ENCODE peak calls at places on chromosome 21, in seven cellular contexts. One of them, this sample, is unnamed.

GRCh38 chr21:25036775-25037174 is 570.5 kb downstream of the MRPL39 start:
- DNase-seq in uterus: no peak
- DNase-seq in RWPE2: no peak
- DNase-seq in bronchial epithelial cell: no peak
- DNase-seq in A673: no peak
- DNase-seq in epithelial cell of esophagus: no peak
- DNase-seq in A549: no peak
- DNase-seq in this sample: no peak

GRCh38 chr21:38912355-38912619 is 106.6 kb downstream of the ETS2 start:
- DNase-seq in A549: no peak
- DNase-seq in A673: no peak
- DNase-seq in epithelial cell of esophagus: no peak
- DNase-seq in uterus: no peak
- DNase-seq in RWPE2: no peak
- DNase-seq in bronchial epithelial cell: no peak
- DNase-seq in this sample: no peak

GRCh38 chr21:16258834-16259611 is 529.2 kb downstream of the USP25 start:
- DNase-seq in uterus: no peak
- DNase-seq in epithelial cell of esophagus: peak
- DNase-seq in A673: no peak
- DNase-seq in A549: no peak
- DNase-seq in bronchial epithelial cell: no peak
- DNase-seq in RWPE2: no peak
- DNase-seq in this sample: no peak

GRCh38 chr21:35696644-35697043 is 363.7 kb downstream of the SETD4 start:
- DNase-seq in A673: no peak
- DNase-seq in RWPE2: no peak
- DNase-seq in bronchial epithelial cell: no peak
- DNase-seq in epithelial cell of esophagus: no peak
- DNase-seq in uterus: no peak
- DNase-seq in A549: no peak
- DNase-seq in this sample: no peak

GRCh38 chr21:26170471-26171309 is at the start of gene APP:
- DNase-seq in epithelial cell of esophagus: peak
- DNase-seq in bronchial epithelial cell: no peak
- DNase-seq in A673: peak
- DNase-seq in RWPE2: peak
- DNase-seq in A549: peak
- DNase-seq in uterus: peak
- DNase-seq in this sample: peak

GRCh38 chr21:16633851-16634521 is 878.9 kb upstream of the CXADR start:
- DNase-seq in RWPE2: no peak
- DNase-seq in bronchial epithelial cell: no peak
- DNase-seq in A673: no peak
- DNase-seq in uterus: no peak
- DNase-seq in epithelial cell of esophagus: no peak
- DNase-seq in A549: no peak
- DNase-seq in this sample: no peak

GRCh38 chr21:39003982-39004775 is 179.1 kb downstream of the PSMG1 start:
- DNase-seq in epithelial cell of esophagus: no peak
- DNase-seq in A549: no peak
- DNase-seq in RWPE2: no peak
- DNase-seq in bronchial epithelial cell: peak
- DNase-seq in A673: no peak
- DNase-seq in uterus: no peak
- DNase-seq in this sample: peak

GRCh38 chr21:17466166-17466565 is 46.7 kb upstream of the CXADR start:
- DNase-seq in epithelial cell of esophagus: peak
- DNase-seq in uterus: no peak
- DNase-seq in bronchial epithelial cell: peak
- DNase-seq in A673: no peak
- DNase-seq in RWPE2: no peak
- DNase-seq in A549: peak
- DNase-seq in this sample: peak

GRCh38 chr21:25732091-25732760 is 2.5 kb downstream of the ATP5PF start:
- DNase-seq in bronchial epithelial cell: peak
- DNase-seq in A673: no peak
- DNase-seq in epithelial cell of esophagus: peak
- DNase-seq in uterus: no peak
- DNase-seq in RWPE2: no peak
- DNase-seq in A549: no peak
- DNase-seq in this sample: no peak

GRCh38 chr21:25944082-25944481 is 209.3 kb downstream of the GABPA start:
- DNase-seq in epithelial cell of esophagus: no peak
- DNase-seq in A673: no peak
- DNase-seq in bronchial epithelial cell: no peak
- DNase-seq in RWPE2: no peak
- DNase-seq in uterus: no peak
- DNase-seq in A549: no peak
- DNase-seq in this sample: no peak

GRCh38 chr21:34670220-34670961 is 1.6 kb downstream of the CLIC6 start:
- DNase-seq in bronchial epithelial cell: no peak
- DNase-seq in epithelial cell of esophagus: peak
- DNase-seq in A673: no peak
- DNase-seq in uterus: no peak
- DNase-seq in RWPE2: no peak
- DNase-seq in A549: no peak
- DNase-seq in this sample: no peak
- H3K4me3 ChIP-seq in bronchial epithelial cell: peak
- H3K4me3 ChIP-seq in epithelial cell of esophagus: peak
- H3K4me3 ChIP-seq in A673: peak
- H3K4me3 ChIP-seq in uterus: peak
- H3K4me3 ChIP-seq in RWPE2: peak
- H3K4me3 ChIP-seq in A549: peak
- H3K4me3 ChIP-seq in this sample: peak

DNA sequence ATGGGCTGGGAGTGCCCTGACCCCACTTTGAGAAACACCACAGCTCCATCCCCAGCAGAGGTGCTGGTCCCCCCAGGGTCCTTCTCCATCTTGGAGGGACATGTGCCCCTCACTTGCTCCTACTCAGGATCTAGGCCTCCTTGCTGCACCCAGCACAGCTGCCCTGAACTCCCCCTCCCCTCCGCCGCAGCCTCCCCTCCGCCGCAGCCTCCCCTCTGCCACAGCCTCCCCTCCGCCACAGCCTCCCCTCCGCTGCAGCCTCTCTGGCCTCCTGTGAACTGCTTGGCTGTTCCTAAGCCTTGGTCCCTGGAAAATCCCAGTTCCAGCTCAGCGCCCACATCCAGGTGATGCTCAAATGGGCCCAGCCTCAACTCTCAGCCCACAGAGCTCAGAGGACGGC is 15.9 kb upstream of the TSPEAR start:
- DNase-seq in A673: no peak
- DNase-seq in uterus: no peak
- DNase-seq in A549: no peak
- DNase-seq in RWPE2: no peak
- DNase-seq in epithelial cell of esophagus: no peak
- DNase-seq in bronchial epithelial cell: no peak
- DNase-seq in this sample: no peak
- H3K4me3 ChIP-seq in A673: no peak
- H3K4me3 ChIP-seq in uterus: no peak
- H3K4me3 ChIP-seq in A549: no peak
- H3K4me3 ChIP-seq in RWPE2: no peak
- H3K4me3 ChIP-seq in epithelial cell of esophagus: no peak
- H3K4me3 ChIP-seq in bronchial epithelial cell: no peak
- H3K4me3 ChIP-seq in this sample: no peak

DNA sequence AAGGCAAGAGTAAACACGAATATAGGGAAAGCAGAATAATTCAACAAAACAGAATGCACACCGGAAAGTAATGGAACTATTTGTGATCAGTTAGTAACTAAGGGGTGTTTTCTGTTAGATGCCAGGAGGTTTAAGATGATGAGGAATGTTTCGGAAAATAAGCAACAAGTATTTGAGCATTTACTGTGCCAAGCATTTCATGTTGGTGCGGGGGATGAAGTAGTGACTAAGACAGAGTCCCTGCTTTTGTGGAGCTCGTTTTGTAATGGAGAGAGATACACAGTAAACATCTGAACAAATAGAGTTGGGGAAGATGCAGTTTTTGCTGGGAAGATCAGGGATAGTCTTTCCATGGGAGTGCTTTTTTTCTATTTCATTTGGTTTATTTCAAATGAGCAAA is 78.7 kb downstream of the DYRK1A start:
- DNase-seq in epithelial cell of esophagus: no peak
- DNase-seq in RWPE2: no peak
- DNase-seq in A549: no peak
- DNase-seq in bronchial epithelial cell: no peak
- DNase-seq in A673: no peak
- DNase-seq in uterus: peak
- DNase-seq in this sample: no peak
- H3K4me3 ChIP-seq in epithelial cell of esophagus: no peak
- H3K4me3 ChIP-seq in RWPE2: no peak
- H3K4me3 ChIP-seq in A549: no peak
- H3K4me3 ChIP-seq in bronchial epithelial cell: no peak
- H3K4me3 ChIP-seq in A673: no peak
- H3K4me3 ChIP-seq in uterus: no peak
- H3K4me3 ChIP-seq in this sample: no peak

DNA sequence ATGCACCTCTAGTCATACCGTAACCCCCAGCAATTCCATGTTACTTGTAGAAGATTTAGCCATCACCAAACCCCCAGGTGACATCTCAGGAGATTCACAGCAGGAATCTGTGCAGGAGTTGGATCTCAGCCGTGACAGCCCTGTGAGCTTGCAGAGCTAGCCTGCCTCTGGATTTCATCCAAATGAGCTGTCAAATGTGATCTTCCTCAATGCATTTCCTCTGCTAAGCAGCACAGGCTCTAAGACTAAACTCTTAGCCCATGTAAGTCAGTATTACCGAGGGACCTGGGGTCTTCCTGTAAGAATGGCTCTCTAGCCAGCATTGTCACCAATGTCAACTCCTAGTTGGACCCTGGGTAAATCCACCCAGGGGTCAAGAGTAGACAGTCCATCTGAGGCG is 41.7 kb downstream of the UMODL1 start:
- DNase-seq in A549: no peak
- DNase-seq in RWPE2: no peak
- DNase-seq in epithelial cell of esophagus: peak
- DNase-seq in uterus: no peak
- DNase-seq in A673: peak
- DNase-seq in bronchial epithelial cell: no peak
- DNase-seq in this sample: peak
- H3K4me3 ChIP-seq in A549: no peak
- H3K4me3 ChIP-seq in RWPE2: no peak
- H3K4me3 ChIP-seq in epithelial cell of esophagus: no peak
- H3K4me3 ChIP-seq in uterus: no peak
- H3K4me3 ChIP-seq in A673: no peak
- H3K4me3 ChIP-seq in bronchial epithelial cell: no peak
- H3K4me3 ChIP-seq in this sample: no peak

GRCh38 chr21:15051652-15052554 is 12.9 kb downstream of the NRIP1 start:
- DNase-seq in bronchial epithelial cell: no peak
- DNase-seq in A549: peak
- DNase-seq in A673: peak
- DNase-seq in uterus: no peak
- DNase-seq in epithelial cell of esophagus: no peak
- DNase-seq in RWPE2: no peak
- DNase-seq in this sample: peak

GRCh38 chr21:15053531-15053930 is 11.3 kb downstream of the NRIP1 start:
- DNase-seq in RWPE2: no peak
- DNase-seq in epithelial cell of esophagus: no peak
- DNase-seq in A549: no peak
- DNase-seq in bronchial epithelial cell: no peak
- DNase-seq in A673: no peak
- DNase-seq in uterus: no peak
- DNase-seq in this sample: no peak

GRCh38 chr21:15054089-15054488 is 10.7 kb downstream of the NRIP1 start:
- DNase-seq in epithelial cell of esophagus: no peak
- DNase-seq in RWPE2: no peak
- DNase-seq in bronchial epithelial cell: no peak
- DNase-seq in A549: no peak
- DNase-seq in A673: peak
- DNase-seq in uterus: no peak
- DNase-seq in this sample: no peak

GRCh38 chr21:15054606-15055239 is 10.1 kb downstream of the NRIP1 start:
- DNase-seq in uterus: no peak
- DNase-seq in bronchial epithelial cell: no peak
- DNase-seq in A673: no peak
- DNase-seq in epithelial cell of esophagus: no peak
- DNase-seq in A549: no peak
- DNase-seq in RWPE2: no peak
- DNase-seq in this sample: no peak

DNA sequence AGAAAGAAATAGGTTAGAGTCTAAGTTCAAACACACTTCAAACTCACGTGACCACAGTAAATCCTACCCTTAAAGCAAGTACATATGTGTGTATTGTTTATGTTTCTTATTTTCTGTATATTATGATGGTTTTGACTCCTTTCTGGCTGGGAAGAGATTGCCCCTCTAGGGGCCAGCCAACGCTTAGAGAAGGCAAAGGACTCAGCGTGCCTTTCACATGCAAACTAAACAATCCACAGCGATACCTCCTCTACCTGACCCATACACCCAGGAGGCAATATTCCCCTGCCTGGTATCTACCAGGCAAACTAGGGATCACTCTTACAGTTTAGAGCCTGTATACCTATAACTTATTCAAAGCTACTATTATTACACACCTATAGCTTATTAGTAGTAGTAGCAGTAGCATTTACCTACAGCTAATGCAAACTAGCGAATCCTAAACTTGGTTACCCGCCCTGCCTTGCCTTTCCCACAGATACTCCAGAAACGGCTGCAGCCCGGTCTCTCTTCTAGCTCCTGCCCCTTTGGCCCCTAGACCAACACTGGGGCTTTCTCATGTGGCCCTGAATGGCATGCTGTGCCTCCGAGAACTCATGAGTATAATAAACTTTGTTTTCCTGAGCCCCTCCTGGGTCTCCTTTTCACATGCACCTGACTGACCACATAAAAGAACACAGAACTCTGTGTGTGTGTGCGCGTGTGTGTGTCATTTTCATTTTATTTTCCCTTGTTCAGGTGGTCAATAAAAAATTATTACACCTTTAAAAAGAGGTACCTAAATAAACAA is 14.0 kb downstream of the NRIP1 start:
- DNase-seq in A673: no peak
- DNase-seq in bronchial epithelial cell: no peak
- DNase-seq in RWPE2: no peak
- DNase-seq in uterus: no peak
- DNase-seq in A549: no peak
- DNase-seq in epithelial cell of esophagus: no peak
- DNase-seq in this sample: no peak
- H3K4me3 ChIP-seq in A673: no peak
- H3K4me3 ChIP-seq in bronchial epithelial cell: no peak
- H3K4me3 ChIP-seq in RWPE2: no peak
- H3K4me3 ChIP-seq in uterus: no peak
- H3K4me3 ChIP-seq in A549: no peak
- H3K4me3 ChIP-seq in epithelial cell of esophagus: no peak
- H3K4me3 ChIP-seq in this sample: no peak

DNA sequence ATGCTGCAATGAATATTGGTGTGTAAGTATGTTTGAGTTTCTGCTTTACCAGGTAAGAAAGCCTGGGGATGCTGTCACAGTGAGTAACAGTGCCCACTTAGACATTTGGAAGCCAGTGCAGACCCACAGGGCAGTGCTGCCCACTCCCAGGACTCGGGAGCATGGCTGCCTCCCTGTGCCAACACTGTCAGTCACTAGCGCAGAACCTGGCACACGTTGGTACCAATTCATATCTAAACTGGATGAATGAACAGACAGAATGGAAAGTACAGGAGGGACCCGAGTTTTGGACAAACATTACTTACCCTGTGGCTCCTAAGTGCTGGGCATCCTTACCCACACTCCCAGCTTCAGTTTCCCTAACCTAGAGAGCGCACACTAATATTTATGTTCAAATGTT is 1.6 kb upstream of the EVA1C start:
- DNase-seq in epithelial cell of esophagus: no peak
- DNase-seq in RWPE2: no peak
- DNase-seq in A673: no peak
- DNase-seq in bronchial epithelial cell: no peak
- DNase-seq in A549: no peak
- DNase-seq in uterus: no peak
- DNase-seq in this sample: no peak
- H3K4me3 ChIP-seq in epithelial cell of esophagus: no peak
- H3K4me3 ChIP-seq in RWPE2: peak
- H3K4me3 ChIP-seq in A673: no peak
- H3K4me3 ChIP-seq in bronchial epithelial cell: no peak
- H3K4me3 ChIP-seq in A549: peak
- H3K4me3 ChIP-seq in uterus: peak
- H3K4me3 ChIP-seq in this sample: no peak

GRCh38 chr21:44918581-44919033 is 2.1 kb downstream of the ITGB2 start:
- DNase-seq in epithelial cell of esophagus: no peak
- DNase-seq in RWPE2: no peak
- DNase-seq in bronchial epithelial cell: no peak
- DNase-seq in A673: no peak
- DNase-seq in uterus: no peak
- DNase-seq in A549: no peak
- DNase-seq in this sample: no peak
- H3K4me3 ChIP-seq in epithelial cell of esophagus: no peak
- H3K4me3 ChIP-seq in RWPE2: no peak
- H3K4me3 ChIP-seq in bronchial epithelial cell: no peak
- H3K4me3 ChIP-seq in A673: no peak
- H3K4me3 ChIP-seq in uterus: no peak
- H3K4me3 ChIP-seq in A549: no peak
- H3K4me3 ChIP-seq in this sample: no peak

This sample was measured in brain microvascular endothelial cell.